ENCODE peak calls at places on chromosomes 11 and 22, in eight cellular contexts. N is naive thymus-derived CD4-positive, alpha-beta T cell; M is HCT116; G is lower lobe of right lung; Y is ovary; U is tibial artery; Z is dorsolateral prefrontal cortex; R is brain microvascular endothelial cell. P is an unnamed sample.

GRCh38 chr22:49450521-49450920 is 377.2 kb downstream of the BRD1 start:
- DNase-seq in N (no peak), M (no peak), G (no peak), Y (no peak), U (peak), Z (no peak), R (no peak), P (no peak)

GRCh38 chr11:122796128-122796717 is 42.1 kb upstream of the CRTAM start:
- DNase-seq in N (peak), M (no peak), G (peak), Y (no peak), U (no peak), Z (no peak), R (peak), P (no peak)

GRCh38 chr11:78419327-78419726 is 1.7 kb upstream of the GAB2 start:
- DNase-seq in N (no peak), M (no peak), G (peak), Y (peak), U (peak), Z (no peak), R (peak), P (peak)

GRCh38 chr22:26823966-26824365 is 166.6 kb downstream of the MIAT start:
- DNase-seq in N (no peak), M (no peak), G (no peak), Y (no peak), U (no peak), Z (no peak), R (no peak), P (no peak)

GRCh38 chr22:48838376-48838775 is 989.3 kb downstream of the BRD1 start:
- DNase-seq in N (no peak), M (no peak), G (no peak), Y (no peak), U (no peak), Z (no peak), R (no peak), P (no peak)

GRCh38 chr11:61975638-61976419 is 8.4 kb upstream of the FTH1 start:
- DNase-seq in N (no peak), M (no peak), G (no peak), Y (no peak), U (no peak), Z (peak), R (no peak), P (no peak)

GRCh38 chr11:8075119-8075726 is 5.8 kb upstream of the TUB start:
- DNase-seq in N (no peak), M (no peak), G (no peak), Y (no peak), U (no peak), Z (no peak), R (no peak), P (no peak)

GRCh38 chr11:18000760-18001159 is 12.1 kb downstream of the SERGEF start:
- DNase-seq in N (no peak), M (no peak), G (no peak), Y (no peak), U (no peak), Z (no peak), R (no peak), P (no peak)

GRCh38 chr11:107719557-107720304 is 7.9 kb upstream of the SLN start:
- DNase-seq in N (no peak), M (no peak), G (no peak), Y (no peak), U (no peak), Z (no peak), R (no peak), P (no peak)

GRCh38 chr11:91220476-91221202 is 997.8 kb upstream of the CHORDC1 start:
- DNase-seq in N (no peak), M (no peak), G (no peak), Y (no peak), U (no peak), Z (no peak), R (peak), P (peak)

GRCh38 chr11:106681435-106681834 is 336.8 kb downstream of the GUCY1A2 start:
- DNase-seq in N (no peak), M (no peak), G (no peak), Y (no peak), U (no peak), Z (no peak), R (no peak), P (no peak)

GRCh38 chr11:35887737-35888136 is 56.1 kb upstream of the LDLRAD3 start:
- DNase-seq in N (no peak), M (no peak), G (no peak), Y (no peak), U (no peak), Z (no peak), R (no peak), P (peak)

GRCh38 chr11:122406466-122406865 is 249.1 kb upstream of the UBASH3B start:
- DNase-seq in N (no peak), M (no peak), G (no peak), Y (no peak), U (no peak), Z (no peak), R (no peak), P (no peak)

GRCh38 chr11:90321018-90321417 is 98.2 kb upstream of the CHORDC1 start:
- DNase-seq in N (no peak), M (no peak), G (no peak), Y (no peak), U (no peak), Z (no peak), R (no peak), P (no peak)

GRCh38 chr22:33866521-33866920 is 53.8 kb downstream of the LARGE1 start:
- DNase-seq in N (no peak), M (no peak), G (no peak), Y (no peak), U (no peak), Z (no peak), R (no peak), P (no peak)

GRCh38 chr11:117693344-117693743 is 103.7 kb downstream of the DSCAML1 start:
- DNase-seq in N (no peak), M (no peak), G (no peak), Y (no peak), U (no peak), Z (no peak), R (no peak), P (no peak)

GRCh38 chr11:84476581-84476980 is 1150.6 kb downstream of the DLG2 start:
- DNase-seq in N (no peak), M (no peak), G (no peak), Y (no peak), U (no peak), Z (no peak), R (peak), P (no peak)

GRCh38 chr11:64037027-64037633 is 1.4 kb downstream of the FLRT1 start:
- DNase-seq in N (no peak), M (no peak), G (no peak), Y (no peak), U (no peak), Z (no peak), R (no peak), P (no peak)

GRCh38 chr11:94106699-94107098 is 21.9 kb upstream of the PANX1 start:
- DNase-seq in N (no peak), M (no peak), G (no peak), Y (no peak), U (no peak), Z (no peak), R (no peak), P (no peak)

GRCh38 chr11:29486301-29486700 is 530.5 kb downstream of the KCNA4 start:
- DNase-seq in N (no peak), M (no peak), G (no peak), Y (no peak), U (no peak), Z (no peak), R (no peak), P (no peak)

GRCh38 chr11:23859087-23859486 is 637.8 kb upstream of the LUZP2 start:
- DNase-seq in N (no peak), M (no peak), G (no peak), Y (no peak), U (no peak), Z (no peak), R (no peak), P (no peak)

GRCh38 chr11:66856496-66857233 is at the start of gene LRFN4:
- DNase-seq in N (peak), M (no peak), G (no peak), Y (no peak), U (no peak), Z (peak), R (no peak), P (no peak)

GRCh38 chr22:44392446-44392921 is 79.7 kb upstream of the SHISAL1 start:
- DNase-seq in N (no peak), M (no peak), G (peak), Y (peak), U (peak), Z (no peak), R (no peak), P (peak)

GRCh38 chr11:118913411-118914125 is 12.2 kb downstream of the BCL9L start:
- DNase-seq in N (peak), M (no peak), G (peak), Y (peak), U (no peak), Z (no peak), R (no peak), P (no peak)

GRCh38 chr11:67268036-67268683 is 1.9 kb downstream of the GRK2 start:
- DNase-seq in N (peak), M (no peak), G (peak), Y (peak), U (peak), Z (no peak), R (no peak), P (no peak)

GRCh38 chr11:131217313-131218297 is 152.8 kb upstream of the NTM start:
- DNase-seq in N (no peak), M (no peak), G (no peak), Y (no peak), U (no peak), Z (no peak), R (no peak), P (no peak)

GRCh38 chr22:39306456-39307361 is 12.7 kb downstream of the RPL3 start:
- DNase-seq in N (peak), M (no peak), G (peak), Y (no peak), U (peak), Z (no peak), R (no peak), P (no peak)

GRCh38 chr11:34565417-34566208 is 52.0 kb upstream of the ELF5 start:
- DNase-seq in N (no peak), M (peak), G (no peak), Y (no peak), U (no peak), Z (no peak), R (no peak), P (no peak)

GRCh38 chr11:134453441-134453840 is 41.4 kb upstream of the B3GAT1 start:
- DNase-seq in N (no peak), M (no peak), G (no peak), Y (no peak), U (no peak), Z (peak), R (no peak), P (no peak)

GRCh38 chr22:37663521-37664140 is 5.1 kb downstream of the PDXP start:
- DNase-seq in N (no peak), M (no peak), G (no peak), Y (no peak), U (no peak), Z (no peak), R (peak), P (no peak)
- H3K27ac ChIP-seq in N (no peak), M (no peak), G (no peak), Y (no peak), U (no peak), Z (peak), R (no peak), P (no peak)

GRCh38 chr11:126495806-126496205 is 140.3 kb downstream of the ST3GAL4 start:
- DNase-seq in N (no peak), M (no peak), G (no peak), Y (no peak), U (no peak), Z (no peak), R (no peak), P (no peak)
- H3K27ac ChIP-seq in N (no peak), M (no peak), G (no peak), Y (no peak), U (no peak), Z (no peak), R (no peak), P (no peak)

GRCh38 chr11:1830500-1831223 is 4.1 kb upstream of the SYT8 start:
- DNase-seq in N (no peak), M (no peak), G (peak), Y (no peak), U (no peak), Z (no peak), R (no peak), P (peak)

GRCh38 chr11:1827931-1828330 is 6.9 kb upstream of the SYT8 start:
- DNase-seq in N (no peak), M (no peak), G (peak), Y (no peak), U (no peak), Z (no peak), R (no peak), P (no peak)

GRCh38 chr11:1828542-1828941 is 6.2 kb upstream of the SYT8 start:
- DNase-seq in N (no peak), M (no peak), G (peak), Y (no peak), U (no peak), Z (no peak), R (no peak), P (no peak)

GRCh38 chr11:1830119-1830499 is 4.7 kb upstream of the SYT8 start:
- DNase-seq in N (no peak), M (no peak), G (peak), Y (no peak), U (no peak), Z (no peak), R (no peak), P (no peak)

GRCh38 chr11:1829039-1829820 is 5.6 kb upstream of the SYT8 start:
- DNase-seq in N (no peak), M (no peak), G (peak), Y (no peak), U (no peak), Z (no peak), R (peak), P (peak)
- H3K27ac ChIP-seq in N (no peak), M (no peak), G (peak), Y (no peak), U (peak), Z (no peak), R (no peak), P (peak)

GRCh38 chr11:40877256-40877655 is 582.2 kb downstream of the LRRC4C start:
- DNase-seq in N (no peak), M (no peak), G (no peak), Y (no peak), U (no peak), Z (no peak), R (no peak), P (no peak)
- H3K27ac ChIP-seq in N (no peak), M (no peak), G (no peak), Y (no peak), U (no peak), Z (no peak), R (no peak), P (no peak)

GRCh38 chr22:46195487-46196165 is 45.3 kb downstream of the PPARA start:
- DNase-seq in N (no peak), M (no peak), G (no peak), Y (no peak), U (no peak), Z (no peak), R (no peak), P (no peak)
- H3K27ac ChIP-seq in N (no peak), M (no peak), G (no peak), Y (peak), U (no peak), Z (no peak), R (no peak), P (no peak)

GRCh38 chr22:23146842-23147205 is 1.5 kb downstream of the RAB36 start:
- DNase-seq in N (no peak), M (no peak), G (no peak), Y (no peak), U (no peak), Z (no peak), R (no peak), P (no peak)
- H3K27ac ChIP-seq in N (peak), M (no peak), G (no peak), Y (no peak), U (peak), Z (no peak), R (no peak), P (no peak)

DNA sequence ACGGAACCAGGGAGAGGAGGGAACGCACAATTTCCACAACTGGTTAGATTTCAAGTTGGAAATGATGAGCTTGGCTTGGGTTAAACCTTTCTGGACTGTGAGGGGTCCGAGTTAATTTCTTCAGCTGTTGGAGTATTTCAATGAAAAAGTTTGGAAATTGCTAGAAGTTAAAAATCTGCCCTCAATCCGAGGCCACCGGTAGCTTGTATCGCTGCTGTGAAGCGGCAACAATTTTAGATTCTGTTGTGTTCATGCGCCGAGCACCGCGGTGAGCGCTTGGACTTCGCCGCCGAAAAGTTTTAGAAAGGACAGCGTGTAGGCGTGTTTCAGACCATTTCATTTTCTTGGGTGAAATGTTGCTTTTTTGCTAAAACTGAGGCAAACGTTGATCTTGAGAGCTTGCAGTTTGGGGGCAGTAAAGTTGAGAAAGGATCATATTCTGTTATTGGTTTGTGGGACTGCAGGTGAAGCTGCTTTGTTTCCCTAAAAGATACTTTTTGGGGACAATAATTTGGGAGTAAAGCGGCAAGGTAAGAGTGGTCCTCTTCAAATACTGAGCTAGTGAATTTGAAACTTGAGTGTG is 908 bp downstream of the FBXO7 start:
- DNase-seq in N (peak), M (peak), G (peak), Y (peak), U (peak), Z (peak), R (no peak), P (no peak)
- H3K27ac ChIP-seq in N (peak), M (peak), G (peak), Y (peak), U (peak), Z (peak), R (peak), P (peak)

P was measured in epithelial cell of prostate.